ENCODE peak calls at places on chromosomes 2 and 18, in five cellular contexts. One of them, this sample, is unnamed.

GRCh38 chr2:237429761-237430160 is 15.8 kb upstream of the COL6A3 start:
- DNase-seq in fibroblast of mammary gland: peak
- DNase-seq in fibroblast of pulmonary artery: no peak
- DNase-seq in upper lobe of right lung: peak
- DNase-seq in endothelial cell of umbilical vein: no peak
- DNase-seq in this sample: no peak

GRCh38 chr2:168211664-168212163 is 35.7 kb downstream of the STK39 start:
- DNase-seq in fibroblast of mammary gland: no peak
- DNase-seq in fibroblast of pulmonary artery: no peak
- DNase-seq in upper lobe of right lung: no peak
- DNase-seq in endothelial cell of umbilical vein: no peak
- DNase-seq in this sample: no peak

GRCh38 chr18:54222922-54223567 is 1.4 kb downstream of the MBD2 start:
- DNase-seq in fibroblast of mammary gland: no peak
- DNase-seq in fibroblast of pulmonary artery: no peak
- DNase-seq in upper lobe of right lung: no peak
- DNase-seq in endothelial cell of umbilical vein: no peak
- DNase-seq in this sample: no peak

GRCh38 chr2:74373189-74373588 is 6.9 kb downstream of the DCTN1 start:
- DNase-seq in fibroblast of mammary gland: peak
- DNase-seq in fibroblast of pulmonary artery: no peak
- DNase-seq in upper lobe of right lung: peak
- DNase-seq in endothelial cell of umbilical vein: no peak
- DNase-seq in this sample: peak

GRCh38 chr2:234842753-234843152 is 109.1 kb upstream of the SH3BP4 start:
- DNase-seq in fibroblast of mammary gland: no peak
- DNase-seq in fibroblast of pulmonary artery: no peak
- DNase-seq in upper lobe of right lung: no peak
- DNase-seq in endothelial cell of umbilical vein: no peak
- DNase-seq in this sample: no peak

GRCh38 chr2:144836635-144837350 is 316.9 kb upstream of the ZEB2 start:
- DNase-seq in fibroblast of mammary gland: peak
- DNase-seq in fibroblast of pulmonary artery: peak
- DNase-seq in upper lobe of right lung: no peak
- DNase-seq in endothelial cell of umbilical vein: no peak
- DNase-seq in this sample: peak

GRCh38 chr2:56267412-56267788 is 83.6 kb downstream of the CCDC85A start:
- DNase-seq in fibroblast of mammary gland: no peak
- DNase-seq in fibroblast of pulmonary artery: no peak
- DNase-seq in upper lobe of right lung: no peak
- DNase-seq in endothelial cell of umbilical vein: no peak
- DNase-seq in this sample: no peak

GRCh38 chr2:8767324-8767723 is 70.1 kb downstream of the KIDINS220 start:
- DNase-seq in fibroblast of mammary gland: no peak
- DNase-seq in fibroblast of pulmonary artery: peak
- DNase-seq in upper lobe of right lung: no peak
- DNase-seq in endothelial cell of umbilical vein: no peak
- DNase-seq in this sample: no peak

GRCh38 chr2:85255813-85256581 is 71.8 kb downstream of the TGOLN2 start:
- DNase-seq in fibroblast of mammary gland: no peak
- DNase-seq in fibroblast of pulmonary artery: peak
- DNase-seq in upper lobe of right lung: no peak
- DNase-seq in endothelial cell of umbilical vein: peak
- DNase-seq in this sample: peak

GRCh38 chr2:47249427-47249826 is 94.3 kb upstream of the STPG4 start:
- DNase-seq in fibroblast of mammary gland: no peak
- DNase-seq in fibroblast of pulmonary artery: no peak
- DNase-seq in upper lobe of right lung: no peak
- DNase-seq in endothelial cell of umbilical vein: no peak
- DNase-seq in this sample: no peak

GRCh38 chr18:54946149-54946581 is 13.1 kb downstream of the CCDC68 start:
- DNase-seq in fibroblast of mammary gland: no peak
- DNase-seq in fibroblast of pulmonary artery: peak
- DNase-seq in upper lobe of right lung: no peak
- DNase-seq in endothelial cell of umbilical vein: peak
- DNase-seq in this sample: peak

GRCh38 chr2:211449819-211450218 is 893.4 kb downstream of the CPS1 start:
- DNase-seq in fibroblast of mammary gland: no peak
- DNase-seq in fibroblast of pulmonary artery: no peak
- DNase-seq in upper lobe of right lung: no peak
- DNase-seq in endothelial cell of umbilical vein: no peak
- DNase-seq in this sample: no peak

GRCh38 chr2:171923206-171923605 is 945 bp downstream of the HAT1 start:
- DNase-seq in fibroblast of mammary gland: peak
- DNase-seq in fibroblast of pulmonary artery: peak
- DNase-seq in upper lobe of right lung: peak
- DNase-seq in endothelial cell of umbilical vein: peak
- DNase-seq in this sample: peak

GRCh38 chr2:8547284-8548064 is 134.4 kb upstream of the ID2 start:
- DNase-seq in fibroblast of mammary gland: no peak
- DNase-seq in fibroblast of pulmonary artery: no peak
- DNase-seq in upper lobe of right lung: no peak
- DNase-seq in endothelial cell of umbilical vein: no peak
- DNase-seq in this sample: no peak

GRCh38 chr18:8389391-8390340 is 219.6 kb upstream of the RAB12 start:
- DNase-seq in fibroblast of mammary gland: peak
- DNase-seq in fibroblast of pulmonary artery: peak
- DNase-seq in upper lobe of right lung: peak
- DNase-seq in endothelial cell of umbilical vein: peak
- DNase-seq in this sample: peak

GRCh38 chr18:61554946-61555361 is 221.7 kb downstream of the CDH20 start:
- DNase-seq in fibroblast of mammary gland: no peak
- DNase-seq in fibroblast of pulmonary artery: no peak
- DNase-seq in upper lobe of right lung: no peak
- DNase-seq in endothelial cell of umbilical vein: no peak
- DNase-seq in this sample: no peak

GRCh38 chr18:9952633-9953416 is 39.0 kb downstream of the VAPA start:
- DNase-seq in fibroblast of mammary gland: peak
- DNase-seq in fibroblast of pulmonary artery: no peak
- DNase-seq in upper lobe of right lung: no peak
- DNase-seq in endothelial cell of umbilical vein: no peak
- DNase-seq in this sample: no peak

GRCh38 chr2:60334610-60335009 is 218.8 kb downstream of the BCL11A start:
- DNase-seq in fibroblast of mammary gland: no peak
- DNase-seq in fibroblast of pulmonary artery: no peak
- DNase-seq in upper lobe of right lung: no peak
- DNase-seq in endothelial cell of umbilical vein: no peak
- DNase-seq in this sample: no peak

GRCh38 chr2:69026026-69026425 is 13.0 kb downstream of the ANTXR1 start:
- DNase-seq in fibroblast of mammary gland: peak
- DNase-seq in fibroblast of pulmonary artery: peak
- DNase-seq in upper lobe of right lung: no peak
- DNase-seq in endothelial cell of umbilical vein: peak
- DNase-seq in this sample: no peak

DNA sequence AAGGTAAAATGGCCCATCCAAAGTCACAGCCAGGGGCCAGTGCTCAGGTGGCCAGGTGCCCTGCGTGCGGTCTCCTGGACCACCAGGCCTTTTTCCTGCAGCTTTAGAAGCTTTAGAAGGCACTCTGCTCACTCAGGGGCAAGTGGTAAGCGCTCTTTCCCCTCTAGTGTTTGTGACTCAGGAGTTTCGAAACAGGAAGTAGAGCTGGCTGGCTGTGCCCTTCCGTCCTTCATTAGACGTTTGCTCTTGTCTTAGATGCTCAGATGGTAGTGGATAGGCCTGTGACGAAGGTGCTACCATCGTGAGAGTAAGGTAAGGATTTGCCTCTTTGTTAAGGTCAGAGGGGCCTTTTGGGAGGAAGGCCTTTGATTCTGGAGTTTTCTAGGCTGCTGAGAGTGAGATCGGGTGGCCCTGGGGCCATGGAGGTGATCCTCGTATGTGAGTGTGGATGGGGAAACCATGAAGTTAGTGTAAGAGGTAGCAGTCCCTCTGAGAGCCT is at the start of gene CASP8:
- DNase-seq in fibroblast of mammary gland: peak
- DNase-seq in fibroblast of pulmonary artery: peak
- DNase-seq in upper lobe of right lung: no peak
- DNase-seq in endothelial cell of umbilical vein: no peak
- DNase-seq in this sample: peak
- H3K4me3 ChIP-seq in fibroblast of mammary gland: peak
- H3K4me3 ChIP-seq in fibroblast of pulmonary artery: peak
- H3K4me3 ChIP-seq in upper lobe of right lung: peak
- H3K4me3 ChIP-seq in endothelial cell of umbilical vein: no peak
- H3K4me3 ChIP-seq in this sample: no peak

GRCh38 chr2:116749994-116750393 is 1064.5 kb upstream of the DDX18 start:
- DNase-seq in fibroblast of mammary gland: no peak
- DNase-seq in fibroblast of pulmonary artery: no peak
- DNase-seq in upper lobe of right lung: no peak
- DNase-seq in endothelial cell of umbilical vein: no peak
- DNase-seq in this sample: no peak

GRCh38 chr2:116754371-116755101 is 1060.0 kb upstream of the DDX18 start:
- DNase-seq in fibroblast of mammary gland: no peak
- DNase-seq in fibroblast of pulmonary artery: no peak
- DNase-seq in upper lobe of right lung: no peak
- DNase-seq in endothelial cell of umbilical vein: no peak
- DNase-seq in this sample: no peak
- H3K4me3 ChIP-seq in fibroblast of mammary gland: no peak
- H3K4me3 ChIP-seq in fibroblast of pulmonary artery: no peak
- H3K4me3 ChIP-seq in upper lobe of right lung: no peak
- H3K4me3 ChIP-seq in endothelial cell of umbilical vein: no peak
- H3K4me3 ChIP-seq in this sample: no peak

DNA sequence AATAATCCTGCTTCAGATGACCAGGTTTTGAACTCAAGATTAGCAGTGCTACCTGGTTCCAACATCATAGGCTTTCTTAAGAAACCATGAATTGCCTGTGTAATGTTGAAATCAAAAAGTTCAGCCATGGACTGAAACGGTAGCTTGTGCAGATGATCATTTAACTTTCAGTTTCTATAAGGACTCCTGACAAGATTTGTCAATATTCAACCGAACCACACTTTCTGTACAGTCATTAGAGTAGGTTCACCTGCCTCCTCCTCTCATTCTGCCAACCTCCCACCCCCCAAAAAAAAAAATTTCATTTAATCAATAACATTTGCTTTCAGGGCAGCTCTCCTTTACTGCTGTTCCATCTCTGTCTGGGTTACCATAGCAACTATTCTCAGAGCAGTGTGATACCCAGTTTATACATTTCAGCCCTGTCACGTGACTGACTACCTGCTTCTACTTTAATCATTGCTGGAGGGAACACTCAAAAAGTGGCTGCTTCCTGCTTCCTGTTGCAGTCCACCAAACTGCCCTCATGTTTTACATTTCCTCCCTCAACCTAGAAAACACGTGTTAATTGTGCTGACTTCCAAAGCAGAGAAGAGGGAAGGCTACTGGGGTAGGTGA is 275.5 kb downstream of the SS18 start:
- DNase-seq in fibroblast of mammary gland: no peak
- DNase-seq in fibroblast of pulmonary artery: no peak
- DNase-seq in upper lobe of right lung: no peak
- DNase-seq in endothelial cell of umbilical vein: no peak
- DNase-seq in this sample: no peak
- H3K4me3 ChIP-seq in fibroblast of mammary gland: no peak
- H3K4me3 ChIP-seq in fibroblast of pulmonary artery: no peak
- H3K4me3 ChIP-seq in upper lobe of right lung: no peak
- H3K4me3 ChIP-seq in endothelial cell of umbilical vein: no peak
- H3K4me3 ChIP-seq in this sample: no peak

GRCh38 chr2:29920130-29920577 is 1.2 kb downstream of the ALK start:
- DNase-seq in fibroblast of mammary gland: peak
- DNase-seq in fibroblast of pulmonary artery: peak
- DNase-seq in upper lobe of right lung: peak
- DNase-seq in endothelial cell of umbilical vein: peak
- DNase-seq in this sample: peak
- H3K4me3 ChIP-seq in fibroblast of mammary gland: no peak
- H3K4me3 ChIP-seq in fibroblast of pulmonary artery: no peak
- H3K4me3 ChIP-seq in upper lobe of right lung: no peak
- H3K4me3 ChIP-seq in endothelial cell of umbilical vein: no peak
- H3K4me3 ChIP-seq in this sample: peak

DNA sequence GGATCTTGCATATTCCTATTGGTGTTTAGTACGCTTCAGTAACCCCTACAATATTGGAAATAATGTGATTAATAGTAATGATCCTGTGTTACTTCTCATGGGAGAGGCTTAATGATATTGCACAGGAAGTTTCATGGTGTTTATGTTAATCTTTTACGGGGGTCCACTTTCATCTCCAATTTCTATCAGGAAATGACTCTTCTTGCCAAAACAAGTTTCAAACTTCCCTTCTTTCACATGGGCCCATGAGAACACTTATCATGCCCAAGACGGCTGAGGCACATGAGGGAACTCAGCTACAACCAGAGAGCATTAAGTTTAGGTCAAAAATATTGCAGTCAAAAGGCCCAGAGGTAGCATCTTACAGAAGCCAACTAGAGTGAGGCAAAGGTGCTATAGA is 7.6 kb downstream of the ERBB4 start:
- DNase-seq in fibroblast of mammary gland: no peak
- DNase-seq in fibroblast of pulmonary artery: no peak
- DNase-seq in upper lobe of right lung: no peak
- DNase-seq in endothelial cell of umbilical vein: no peak
- DNase-seq in this sample: peak
- H3K4me3 ChIP-seq in fibroblast of mammary gland: no peak
- H3K4me3 ChIP-seq in fibroblast of pulmonary artery: no peak
- H3K4me3 ChIP-seq in upper lobe of right lung: no peak
- H3K4me3 ChIP-seq in endothelial cell of umbilical vein: no peak
- H3K4me3 ChIP-seq in this sample: peak

DNA sequence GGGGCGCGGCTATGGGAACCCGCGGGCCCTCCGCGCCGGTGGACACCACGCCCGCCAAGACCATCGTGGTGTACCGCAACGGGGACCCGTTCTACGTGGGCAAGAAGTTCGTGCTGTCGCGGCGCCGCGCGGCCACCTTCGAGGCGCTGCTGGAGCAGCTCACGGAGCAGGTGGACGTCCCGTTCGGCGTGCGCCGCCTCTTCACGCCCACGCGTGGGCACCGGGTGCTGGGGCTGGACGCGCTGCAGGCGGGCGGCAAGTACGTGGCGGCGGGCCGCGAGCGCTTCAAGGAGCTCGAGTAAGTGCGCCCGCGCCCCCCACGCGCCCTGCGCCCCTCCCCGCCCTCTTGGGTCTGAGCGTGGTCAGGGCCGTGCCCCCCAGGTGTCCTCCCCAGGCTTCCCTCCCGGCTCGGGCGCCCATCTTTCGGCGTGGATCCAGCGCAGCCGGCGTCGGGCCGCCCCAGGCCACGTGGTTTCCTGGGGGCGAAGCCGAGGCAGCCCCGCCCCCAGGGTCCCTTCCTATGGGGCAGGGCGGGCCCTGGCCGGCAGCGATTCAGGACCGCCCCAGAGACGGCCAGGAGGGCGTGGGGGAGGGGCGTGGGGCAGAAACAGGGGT is 473 bp downstream of the DCDC2C start:
- DNase-seq in fibroblast of mammary gland: no peak
- DNase-seq in fibroblast of pulmonary artery: no peak
- DNase-seq in upper lobe of right lung: no peak
- DNase-seq in endothelial cell of umbilical vein: no peak
- DNase-seq in this sample: peak
- H3K4me3 ChIP-seq in fibroblast of mammary gland: no peak
- H3K4me3 ChIP-seq in fibroblast of pulmonary artery: no peak
- H3K4me3 ChIP-seq in upper lobe of right lung: no peak
- H3K4me3 ChIP-seq in endothelial cell of umbilical vein: no peak
- H3K4me3 ChIP-seq in this sample: peak

This sample was measured in A673.